ENCODE peak calls at places on chromosome 11, in four cellular contexts. S is K562, O is GM12878, N is HepG2. C is an unnamed sample.

GRCh38 chr11:1281326-1281973 is 28.0 kb downstream of the TOLLIP start:
- DNase-seq in N (no peak), S (no peak), O (no peak), C (no peak)

GRCh38 chr11:107858217-107859070 is at the start of gene SLC35F2:
- DNase-seq in S (peak), N (peak), O (peak), C (peak)

GRCh38 chr11:90222152-90222458 is 744 bp downstream of the CHORDC1 start:
- DNase-seq in N (no peak), O (no peak), S (no peak), C (no peak)

GRCh38 chr11:86186420-86186819 is 58.1 kb upstream of the EED start:
- DNase-seq in S (no peak), O (no peak), N (no peak), C (no peak)

GRCh38 chr11:92253945-92254344 is 29.3 kb downstream of the FAT3 start:
- DNase-seq in O (no peak), S (no peak), N (no peak), C (no peak)

GRCh38 chr11:66081505-66081904 is 11.4 kb downstream of the PACS1 start:
- DNase-seq in S (peak), O (no peak), N (no peak), C (no peak)

GRCh38 chr11:112584674-112585073 is 324.0 kb upstream of the PLET1 start:
- DNase-seq in O (no peak), N (no peak), S (peak), C (peak)

GRCh38 chr11:96033569-96033968 is 109.7 kb upstream of the MTMR2 start:
- DNase-seq in N (no peak), S (no peak), O (no peak), C (no peak)

GRCh38 chr11:14668733-14669301 is 25.2 kb downstream of the PDE3B start:
- DNase-seq in O (no peak), S (peak), N (peak), C (no peak)

GRCh38 chr11:117107701-117108590 is 9.7 kb upstream of the SIK3 start:
- DNase-seq in O (no peak), S (no peak), N (no peak), C (no peak)

GRCh38 chr11:12531681-12532080 is 142.5 kb upstream of the TEAD1 start:
- DNase-seq in O (no peak), N (no peak), S (no peak), C (no peak)

GRCh38 chr11:83034673-83035014 is 37.1 kb downstream of the RAB30 start:
- DNase-seq in S (no peak), O (no peak), N (no peak), C (no peak)

GRCh38 chr11:83036701-83037100 is 35.0 kb downstream of the RAB30 start:
- DNase-seq in N (no peak), O (no peak), S (no peak), C (no peak)

GRCh38 chr11:83033367-83033766 is 38.3 kb downstream of the RAB30 start:
- DNase-seq in O (no peak), S (no peak), N (no peak), C (no peak)

GRCh38 chr11:83033972-83034672 is 37.6 kb downstream of the RAB30 start:
- DNase-seq in N (no peak), O (no peak), S (no peak), C (no peak)

GRCh38 chr11:83035070-83035854 is 36.4 kb downstream of the RAB30 start:
- DNase-seq in N (no peak), O (no peak), S (no peak), C (no peak)
- TF ChIP-seq ATF2 in N (no peak), O (no peak), S (no peak), C (no peak)

GRCh38 chr11:135035282-135035681 is 623.2 kb upstream of the B3GAT1 start:
- DNase-seq in N (no peak), S (no peak), O (no peak), C (no peak)

GRCh38 chr11:135036488-135037297 is 624.7 kb upstream of the B3GAT1 start:
- DNase-seq in O (no peak), S (no peak), N (no peak), C (no peak)

GRCh38 chr11:135037828-135038227 is 625.8 kb upstream of the B3GAT1 start:
- DNase-seq in N (no peak), O (no peak), S (no peak), C (no peak)

GRCh38 chr11:135033545-135033944 is 621.5 kb upstream of the B3GAT1 start:
- DNase-seq in N (peak), S (no peak), O (no peak), C (peak)
- TF ChIP-seq ATF3 in N (no peak), S (no peak), O (no peak), C (no peak)

GRCh38 chr11:100235085-100235484 is 452.0 kb upstream of the ARHGAP42 start:
- DNase-seq in S (no peak), O (no peak), N (no peak), C (no peak)
- TF ChIP-seq TCF7 in S (no peak), O (no peak), N (no peak), C (no peak)

GRCh38 chr11:19243601-19244000 is 2.9 kb upstream of the E2F8 start:
- DNase-seq in S (no peak), O (no peak), N (no peak), C (no peak)

GRCh38 chr11:19240420-19241259 is at the start of gene E2F8:
- DNase-seq in S (peak), N (peak), O (peak), C (peak)

GRCh38 chr11:19242184-19242932 is 1.6 kb upstream of the E2F8 start:
- DNase-seq in N (no peak), S (no peak), O (no peak), C (peak)

GRCh38 chr11:19243143-19243542 is 2.4 kb upstream of the E2F8 start:
- DNase-seq in O (no peak), S (no peak), N (no peak), C (no peak)

GRCh38 chr11:19241260-19242183 is 777 bp upstream of the E2F8 start:
- DNase-seq in N (no peak), O (no peak), S (peak), C (peak)
- TF ChIP-seq ATF2 in N (no peak), O (no peak), S (no peak), C (no peak)

GRCh38 chr11:131036544-131036943 is 120.3 kb upstream of the SNX19 start:
- DNase-seq in N (no peak), S (no peak), O (no peak), C (no peak)
- TF ChIP-seq ATF3 in N (no peak), S (no peak), O (no peak), C (no peak)

GRCh38 chr11:69262918-69263735 is 30.8 kb upstream of the MYEOV start:
- DNase-seq in O (no peak), N (no peak), S (no peak), C (no peak)

GRCh38 chr11:69259072-69259471 is 34.9 kb upstream of the MYEOV start:
- DNase-seq in N (no peak), S (no peak), O (no peak), C (no peak)

GRCh38 chr11:69257838-69258658 is 35.9 kb upstream of the MYEOV start:
- DNase-seq in S (no peak), N (no peak), O (peak), C (no peak)

GRCh38 chr11:69261116-69261515 is 32.8 kb upstream of the MYEOV start:
- DNase-seq in O (no peak), N (peak), S (no peak), C (no peak)

DNA sequence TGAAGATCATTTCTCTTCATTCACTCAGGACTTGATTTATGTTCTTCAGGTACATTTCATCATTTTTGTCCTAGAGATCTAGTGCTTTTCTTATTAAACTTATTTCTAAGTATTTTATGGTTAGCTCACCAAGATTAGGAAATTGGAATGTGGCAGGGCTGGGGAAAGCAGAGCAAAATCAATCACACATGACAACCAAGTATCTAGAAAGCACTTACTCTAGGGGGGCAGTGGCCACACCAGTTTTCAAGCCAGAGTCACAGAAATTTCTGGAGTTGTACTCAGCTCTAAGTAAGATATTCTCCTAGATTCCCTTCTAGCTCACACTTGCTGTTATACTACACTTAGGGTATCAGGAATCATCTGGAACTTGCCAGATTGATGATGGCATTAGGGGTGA is 33.3 kb upstream of the MYEOV start:
- DNase-seq in S (no peak), N (no peak), O (no peak), C (no peak)
- TF ChIP-seq TCF7 in S (no peak), N (no peak), O (no peak), C (no peak)

GRCh38 chr11:114173836-114174235 is 114.3 kb downstream of the ZBTB16 start:
- DNase-seq in N (no peak), S (no peak), O (no peak), C (no peak)

GRCh38 chr11:114171257-114172054 is 111.9 kb downstream of the ZBTB16 start:
- DNase-seq in N (peak), S (no peak), O (no peak), C (no peak)

GRCh38 chr11:114174712-114175495 is 115.4 kb downstream of the ZBTB16 start:
- DNase-seq in S (no peak), N (no peak), O (no peak), C (no peak)

GRCh38 chr11:114172055-114172861 is 112.7 kb downstream of the ZBTB16 start:
- DNase-seq in O (no peak), N (no peak), S (no peak), C (no peak)

GRCh38 chr11:114172871-114173444 is 113.4 kb downstream of the ZBTB16 start:
- DNase-seq in O (no peak), S (no peak), N (no peak), C (no peak)
- TF ChIP-seq ATF2 in O (no peak), S (no peak), N (no peak), C (no peak)